ENCODE peak calls at places on chromosome 21, in four cellular contexts. A, S, C and E are unnamed samples.

GRCh38 chr21:35438643-35439404 is 389.7 kb upstream of the RUNX1 start:
- DNase-seq in A (no peak), S (no peak), C (no peak), E (no peak)

GRCh38 chr21:23016617-23017016 is 2018.4 kb downstream of the NCAM2 start:
- DNase-seq in A (no peak), S (no peak), C (no peak), E (no peak)

GRCh38 chr21:36282568-36283230 is 37.3 kb upstream of the MORC3 start:
- DNase-seq in A (no peak), S (peak), C (no peak), E (no peak)

GRCh38 chr21:29256125-29256895 is 42.4 kb upstream of the BACH1 start:
- DNase-seq in A (no peak), S (no peak), C (no peak), E (no peak)

GRCh38 chr21:40053007-40053406 is 185.8 kb downstream of the PCP4 start:
- DNase-seq in A (no peak), S (no peak), C (peak), E (no peak)

GRCh38 chr21:19810779-19811178 is 1187.4 kb upstream of the NCAM2 start:
- DNase-seq in A (no peak), S (peak), C (no peak), E (no peak)

GRCh38 chr21:27047331-27048314 is 80.7 kb upstream of the ADAMTS5 start:
- DNase-seq in A (no peak), S (peak), C (no peak), E (peak)

GRCh38 chr21:18142639-18143038 is 102.0 kb upstream of the CHODL start:
- DNase-seq in A (no peak), S (no peak), C (no peak), E (no peak)

GRCh38 chr21:27954806-27955205 is 987.9 kb upstream of the ADAMTS5 start:
- DNase-seq in A (peak), S (no peak), C (no peak), E (peak)

DNA sequence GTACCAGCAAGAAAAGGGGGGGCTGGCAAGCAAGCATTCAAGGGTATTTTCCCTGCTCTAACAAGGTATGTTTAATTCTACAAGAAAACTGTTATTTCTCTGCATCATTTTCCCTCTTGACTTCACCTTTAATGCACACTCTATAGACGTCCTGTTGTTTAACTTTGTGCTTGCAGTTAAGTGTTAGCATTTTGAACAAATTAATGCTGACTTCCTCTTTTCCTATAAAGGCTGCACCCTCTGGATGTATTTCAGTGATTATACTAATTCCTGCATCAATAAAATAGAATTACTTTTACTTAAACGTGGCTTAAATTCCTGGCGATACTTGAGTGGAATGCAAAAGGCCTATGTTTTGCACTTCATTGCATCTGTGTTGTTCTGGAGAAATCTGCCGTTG is 183.3 kb downstream of the KCNJ6 start:
- DNase-seq in A (no peak), S (no peak), C (no peak), E (no peak)
- H3K4me3 ChIP-seq in A (no peak), S (no peak), C (no peak), E (no peak)

GRCh38 chr21:45640888-45641479 is 2.5 kb upstream of the PCBP3 start:
- DNase-seq in A (no peak), S (peak), C (no peak), E (no peak)

GRCh38 chr21:45643021-45643980 is at the start of gene PCBP3:
- DNase-seq in A (peak), S (peak), C (peak), E (peak)

GRCh38 chr21:45644041-45644906 is 749 bp downstream of the PCBP3 start:
- DNase-seq in A (no peak), S (no peak), C (no peak), E (no peak)

GRCh38 chr21:45641480-45642035 is 2.0 kb upstream of the PCBP3 start:
- DNase-seq in A (no peak), S (no peak), C (no peak), E (no peak)

GRCh38 chr21:45642122-45642813 is 1.3 kb upstream of the PCBP3 start:
- DNase-seq in A (no peak), S (no peak), C (peak), E (no peak)
- H3K4me3 ChIP-seq in A (no peak), S (no peak), C (peak), E (no peak)

GRCh38 chr21:43938751-43939442 is 73.2 kb upstream of the TRAPPC10 start:
- DNase-seq in A (peak), S (peak), C (peak), E (no peak)
- H3K4me3 ChIP-seq in A (peak), S (peak), C (peak), E (no peak)

GRCh38 chr21:41901782-41902181 is 22.6 kb upstream of the PRDM15 start:
- DNase-seq in A (no peak), S (no peak), C (no peak), E (no peak)

GRCh38 chr21:41901099-41901498 is 22.0 kb upstream of the PRDM15 start:
- DNase-seq in A (no peak), S (no peak), C (no peak), E (no peak)

GRCh38 chr21:41903559-41904351 is 24.6 kb upstream of the PRDM15 start:
- DNase-seq in A (no peak), S (no peak), C (no peak), E (no peak)

GRCh38 chr21:41900401-41900800 is 21.3 kb upstream of the PRDM15 start:
- DNase-seq in A (no peak), S (no peak), C (no peak), E (no peak)

DNA sequence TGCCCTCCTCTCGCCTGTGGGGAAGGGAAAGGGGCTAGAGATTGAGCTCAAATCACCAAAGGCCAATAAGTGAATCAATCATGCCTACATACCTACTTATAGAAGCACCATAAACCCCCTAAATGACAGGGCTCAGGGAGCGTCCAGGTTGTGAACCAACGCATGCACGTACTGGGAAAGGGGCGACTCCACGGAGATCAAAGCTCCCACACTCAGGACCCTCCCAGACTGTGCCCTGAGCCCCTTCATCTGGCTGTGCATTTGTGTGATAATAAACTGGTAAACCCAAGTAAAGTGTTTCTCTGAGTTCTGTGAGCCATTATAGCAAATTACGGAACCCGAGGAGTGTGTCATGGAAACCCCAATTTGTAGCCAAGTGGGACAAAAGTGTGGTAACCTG is 23.8 kb upstream of the PRDM15 start:
- DNase-seq in A (no peak), S (no peak), C (no peak), E (no peak)
- H3K4me3 ChIP-seq in A (no peak), S (no peak), C (no peak), E (no peak)

GRCh38 chr21:45012661-45013270 is 61.6 kb upstream of the ADARB1 start:
- DNase-seq in A (no peak), S (no peak), C (peak), E (no peak)
- H3K4me3 ChIP-seq in A (no peak), S (no peak), C (no peak), E (no peak)

GRCh38 chr21:33491373-33492102 is at the start of gene DNAJC28:
- DNase-seq in A (peak), S (peak), C (peak), E (peak)
- H3K4me3 ChIP-seq in A (peak), S (peak), C (peak), E (peak)

GRCh38 chr21:31042080-31042464 is 3.8 kb upstream of the KRTAP19-8 start:
- DNase-seq in A (no peak), S (no peak), C (no peak), E (no peak)
- H3K4me3 ChIP-seq in A (no peak), S (no peak), C (no peak), E (no peak)